ENCODE peak calls at places on chromosomes 6 and 20, in seven cellular contexts. One of them, this sample, is unnamed.

GRCh38 chr6:166253277-166254229 is 54.6 kb downstream of the PRR18 start:
- DNase-seq in heart left ventricle: no peak
- DNase-seq in breast epithelium: no peak
- DNase-seq in ovary: no peak
- DNase-seq in right lobe of liver: peak
- DNase-seq in IMR-90: no peak
- DNase-seq in body of pancreas: peak
- DNase-seq in this sample: no peak

GRCh38 chr6:30200551-30201281 is 12.5 kb downstream of the TRIM26 start:
- DNase-seq in heart left ventricle: no peak
- DNase-seq in breast epithelium: no peak
- DNase-seq in ovary: no peak
- DNase-seq in right lobe of liver: peak
- DNase-seq in IMR-90: no peak
- DNase-seq in body of pancreas: no peak
- DNase-seq in this sample: no peak

GRCh38 chr6:79750806-79751205 is 119.7 kb downstream of the SH3BGRL2 start:
- DNase-seq in heart left ventricle: no peak
- DNase-seq in breast epithelium: no peak
- DNase-seq in ovary: no peak
- DNase-seq in right lobe of liver: no peak
- DNase-seq in IMR-90: no peak
- DNase-seq in body of pancreas: no peak
- DNase-seq in this sample: no peak

GRCh38 chr20:25685276-25686080 is 11.2 kb downstream of the ZNF337 start:
- DNase-seq in heart left ventricle: no peak
- DNase-seq in breast epithelium: no peak
- DNase-seq in ovary: no peak
- DNase-seq in right lobe of liver: no peak
- DNase-seq in IMR-90: no peak
- DNase-seq in body of pancreas: no peak
- DNase-seq in this sample: no peak

GRCh38 chr6:169619650-169620049 is 82.2 kb downstream of the WDR27 start:
- DNase-seq in heart left ventricle: no peak
- DNase-seq in breast epithelium: no peak
- DNase-seq in ovary: no peak
- DNase-seq in right lobe of liver: no peak
- DNase-seq in IMR-90: peak
- DNase-seq in body of pancreas: no peak
- DNase-seq in this sample: no peak

GRCh38 chr6:135163440-135163738 is 17.7 kb upstream of the MYB start:
- DNase-seq in heart left ventricle: no peak
- DNase-seq in breast epithelium: no peak
- DNase-seq in ovary: no peak
- DNase-seq in right lobe of liver: no peak
- DNase-seq in IMR-90: no peak
- DNase-seq in body of pancreas: no peak
- DNase-seq in this sample: no peak

GRCh38 chr6:8888468-8888867 is 453.1 kb upstream of the SLC35B3 start:
- DNase-seq in heart left ventricle: no peak
- DNase-seq in breast epithelium: no peak
- DNase-seq in ovary: no peak
- DNase-seq in right lobe of liver: no peak
- DNase-seq in IMR-90: no peak
- DNase-seq in body of pancreas: no peak
- DNase-seq in this sample: no peak

GRCh38 chr6:123091896-123092271 is 95.8 kb downstream of the CLVS2 start:
- DNase-seq in heart left ventricle: no peak
- DNase-seq in breast epithelium: no peak
- DNase-seq in ovary: no peak
- DNase-seq in right lobe of liver: no peak
- DNase-seq in IMR-90: no peak
- DNase-seq in body of pancreas: no peak
- DNase-seq in this sample: no peak

GRCh38 chr6:42104095-42104806 is 38.2 kb downstream of the C6orf132 start:
- DNase-seq in heart left ventricle: peak
- DNase-seq in breast epithelium: no peak
- DNase-seq in ovary: peak
- DNase-seq in right lobe of liver: peak
- DNase-seq in IMR-90: no peak
- DNase-seq in body of pancreas: no peak
- DNase-seq in this sample: no peak

GRCh38 chr6:30135147-30135546 is 793 bp upstream of the TRIM40 start:
- DNase-seq in heart left ventricle: no peak
- DNase-seq in breast epithelium: no peak
- DNase-seq in ovary: no peak
- DNase-seq in right lobe of liver: no peak
- DNase-seq in IMR-90: no peak
- DNase-seq in body of pancreas: no peak
- DNase-seq in this sample: no peak

GRCh38 chr6:71168233-71168765 is 120.3 kb upstream of the OGFRL1 start:
- DNase-seq in heart left ventricle: no peak
- DNase-seq in breast epithelium: no peak
- DNase-seq in ovary: no peak
- DNase-seq in right lobe of liver: no peak
- DNase-seq in IMR-90: no peak
- DNase-seq in body of pancreas: no peak
- DNase-seq in this sample: no peak

GRCh38 chr20:22684763-22685443 is 100.5 kb upstream of the FOXA2 start:
- DNase-seq in heart left ventricle: no peak
- DNase-seq in breast epithelium: no peak
- DNase-seq in ovary: no peak
- DNase-seq in right lobe of liver: no peak
- DNase-seq in IMR-90: no peak
- DNase-seq in body of pancreas: no peak
- DNase-seq in this sample: no peak

GRCh38 chr20:38201356-38201755 is 36.3 kb upstream of the TGM2 start:
- DNase-seq in heart left ventricle: no peak
- DNase-seq in breast epithelium: no peak
- DNase-seq in ovary: no peak
- DNase-seq in right lobe of liver: peak
- DNase-seq in IMR-90: peak
- DNase-seq in body of pancreas: no peak
- DNase-seq in this sample: no peak

DNA sequence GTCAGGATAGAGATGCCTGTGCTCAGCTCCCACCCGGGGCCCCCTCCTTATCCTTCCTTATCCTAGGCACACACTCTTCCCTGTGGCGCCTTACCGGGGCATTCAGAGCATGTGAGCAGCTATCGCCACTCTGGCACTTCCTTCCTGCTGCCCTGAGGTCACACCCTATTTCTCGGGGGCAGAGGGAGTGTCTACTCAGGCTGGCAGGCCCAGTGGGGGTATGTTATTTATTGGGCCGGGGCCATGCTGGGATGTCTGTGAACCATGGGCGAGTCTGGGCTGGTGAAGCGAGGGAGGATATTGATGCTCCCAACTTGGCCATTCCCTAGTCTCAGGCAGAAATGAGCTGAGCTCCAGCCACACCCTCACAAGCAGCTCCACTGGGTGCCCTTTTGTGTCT is 3.9 kb upstream of the LY6G6D start:
- DNase-seq in heart left ventricle: no peak
- DNase-seq in breast epithelium: no peak
- DNase-seq in ovary: no peak
- DNase-seq in right lobe of liver: no peak
- DNase-seq in IMR-90: no peak
- DNase-seq in body of pancreas: no peak
- DNase-seq in this sample: no peak
- H3K27ac ChIP-seq in heart left ventricle: no peak
- H3K27ac ChIP-seq in breast epithelium: no peak
- H3K27ac ChIP-seq in ovary: no peak
- H3K27ac ChIP-seq in right lobe of liver: no peak
- H3K27ac ChIP-seq in IMR-90: no peak
- H3K27ac ChIP-seq in body of pancreas: no peak
- H3K27ac ChIP-seq in this sample: no peak

DNA sequence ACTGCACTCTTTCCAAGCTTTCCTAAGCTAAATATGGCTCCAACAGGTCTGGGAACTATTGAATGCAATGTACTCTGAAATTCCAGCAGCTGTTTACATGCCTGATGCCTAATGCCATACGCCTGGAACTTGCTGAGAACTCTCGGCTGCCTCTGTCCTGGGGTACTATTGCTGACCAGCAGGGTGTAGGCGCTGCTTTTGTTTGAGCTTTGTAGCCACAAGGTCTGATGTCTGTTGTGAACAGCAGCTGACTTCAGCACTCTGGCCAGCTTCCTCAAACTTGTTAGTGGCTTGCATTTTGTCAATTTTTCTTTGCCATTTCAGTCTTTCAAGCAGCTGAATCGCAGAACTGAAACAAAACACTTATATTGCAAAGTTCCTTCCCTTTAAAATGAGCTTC is 26.7 kb downstream of the SAYSD1 start:
- DNase-seq in heart left ventricle: no peak
- DNase-seq in breast epithelium: no peak
- DNase-seq in ovary: peak
- DNase-seq in right lobe of liver: peak
- DNase-seq in IMR-90: peak
- DNase-seq in body of pancreas: peak
- DNase-seq in this sample: no peak
- TF ChIP-seq CTCF in heart left ventricle: peak
- TF ChIP-seq CTCF in breast epithelium: no peak
- TF ChIP-seq CTCF in ovary: no peak
- TF ChIP-seq CTCF in right lobe of liver: peak
- TF ChIP-seq CTCF in IMR-90: peak
- TF ChIP-seq CTCF in body of pancreas: peak
- TF ChIP-seq CTCF in this sample: peak

GRCh38 chr6:10230533-10230932 is 184.3 kb downstream of the TFAP2A start:
- DNase-seq in heart left ventricle: no peak
- DNase-seq in breast epithelium: no peak
- DNase-seq in ovary: no peak
- DNase-seq in right lobe of liver: no peak
- DNase-seq in IMR-90: no peak
- DNase-seq in body of pancreas: no peak
- DNase-seq in this sample: no peak

GRCh38 chr6:10237284-10238043 is 177.4 kb downstream of the TFAP2A start:
- DNase-seq in heart left ventricle: no peak
- DNase-seq in breast epithelium: no peak
- DNase-seq in ovary: no peak
- DNase-seq in right lobe of liver: no peak
- DNase-seq in IMR-90: peak
- DNase-seq in body of pancreas: no peak
- DNase-seq in this sample: no peak

GRCh38 chr6:10235339-10235738 is 179.5 kb downstream of the TFAP2A start:
- DNase-seq in heart left ventricle: no peak
- DNase-seq in breast epithelium: no peak
- DNase-seq in ovary: no peak
- DNase-seq in right lobe of liver: no peak
- DNase-seq in IMR-90: no peak
- DNase-seq in body of pancreas: no peak
- DNase-seq in this sample: no peak
- TF ChIP-seq POLR2A in heart left ventricle: no peak
- TF ChIP-seq POLR2A in breast epithelium: no peak
- TF ChIP-seq POLR2A in ovary: no peak
- TF ChIP-seq POLR2A in right lobe of liver: no peak
- TF ChIP-seq POLR2A in IMR-90: no peak
- TF ChIP-seq POLR2A in body of pancreas: no peak
- TF ChIP-seq POLR2A in this sample: no peak

DNA sequence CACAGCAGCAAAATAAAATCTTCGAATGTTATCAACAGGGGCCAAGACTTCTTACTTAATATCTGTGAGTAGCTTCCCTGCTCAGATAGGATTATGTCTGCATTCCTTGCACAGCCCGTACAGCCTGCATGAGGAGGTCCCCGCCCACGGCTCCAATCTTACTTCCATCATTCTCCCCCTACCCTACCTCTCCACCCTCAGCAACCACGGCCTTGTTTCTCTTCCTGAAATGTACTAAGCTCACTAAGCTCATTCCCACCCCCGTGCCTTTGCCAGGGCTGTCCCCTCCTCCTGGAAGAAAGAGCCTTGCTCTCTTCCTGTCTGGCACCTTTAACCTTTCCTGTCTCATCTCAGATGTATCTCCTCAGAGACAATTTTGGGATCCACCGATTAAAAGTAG is 120.4 kb downstream of the BCAS1 start:
- DNase-seq in heart left ventricle: no peak
- DNase-seq in breast epithelium: no peak
- DNase-seq in ovary: no peak
- DNase-seq in right lobe of liver: no peak
- DNase-seq in IMR-90: peak
- DNase-seq in body of pancreas: no peak
- DNase-seq in this sample: no peak
- H3K27ac ChIP-seq in heart left ventricle: no peak
- H3K27ac ChIP-seq in breast epithelium: no peak
- H3K27ac ChIP-seq in ovary: no peak
- H3K27ac ChIP-seq in right lobe of liver: no peak
- H3K27ac ChIP-seq in IMR-90: no peak
- H3K27ac ChIP-seq in body of pancreas: no peak
- H3K27ac ChIP-seq in this sample: no peak